ENCODE peak calls at places on chromosome 16, in nine cellular contexts. F is heart left ventricle, A is esophagus muscularis mucosa, Y is Peyer's patch, M is thyroid gland, J is HCT116, N is adrenal gland, P is stomach, C is A549. D is an unnamed sample.

GRCh38 chr16:3771513-3771912 is 54.2 kb upstream of the TRAP1 start:
- DNase-seq in F (no peak), A (no peak), Y (no peak), M (no peak), J (no peak), N (no peak), P (no peak), C (peak; percentile 36), D (no peak)

GRCh38 chr16:25896412-25896811 is 204.7 kb downstream of the HS3ST4 start:
- DNase-seq in F (no peak), A (no peak), Y (no peak), M (no peak), J (no peak), N (no peak), P (no peak), C (no peak), D (no peak)

GRCh38 chr16:13478991-13479390 is 441.0 kb upstream of the ERCC4 start:
- DNase-seq in F (no peak), A (no peak), Y (no peak), M (no peak), J (no peak), N (no peak), P (no peak), C (no peak), D (no peak)

GRCh38 chr16:46885960-46886763 is 2.0 kb downstream of the GPT2 start:
- DNase-seq in F (no peak), A (no peak), Y (no peak), M (no peak), J (no peak), N (no peak), P (peak; percentile 77), C (no peak), D (peak; percentile 17)

GRCh38 chr16:85954927-85955539 is 56.1 kb downstream of the IRF8 start:
- DNase-seq in F (no peak), A (no peak), Y (no peak), M (no peak), J (no peak), N (no peak), P (no peak), C (no peak), D (no peak)

GRCh38 chr16:19520861-19521331 is 1.0 kb downstream of the GDE1 start:
- DNase-seq in F (no peak), A (no peak), Y (no peak), M (no peak), J (no peak), N (no peak), P (peak; percentile 34), C (no peak), D (no peak)

GRCh38 chr16:26665166-26665939 is 401.4 kb upstream of the C16orf82 start:
- DNase-seq in F (no peak), A (peak; percentile 81), Y (no peak), M (no peak), J (no peak), N (no peak), P (no peak), C (no peak), D (no peak)

GRCh38 chr16:60729052-60729451 is 1307.2 kb downstream of the CDH8 start:
- DNase-seq in F (no peak), A (no peak), Y (no peak), M (no peak), J (no peak), N (no peak), P (no peak), C (no peak), D (no peak)

GRCh38 chr16:1559446-1559975 is 26.0 kb downstream of the TMEM204 start:
- DNase-seq in F (no peak), A (no peak), Y (peak; percentile 54), M (no peak), J (no peak), N (no peak), P (no peak), C (no peak), D (no peak)

GRCh38 chr16:89823087-89823823 is 5.0 kb upstream of the SPIRE2 start:
- DNase-seq in F (no peak), A (no peak), Y (no peak), M (no peak), J (no peak), N (no peak), P (no peak), C (no peak), D (no peak)

GRCh38 chr16:4783951-4784336 is 4.2 kb downstream of the SEPTIN12 start:
- DNase-seq in F (no peak), A (no peak), Y (no peak), M (no peak), J (no peak), N (no peak), P (no peak), C (no peak), D (no peak)

GRCh38 chr16:46743232-46743719 is 4.9 kb downstream of the MYLK3 start:
- DNase-seq in F (no peak), A (no peak), Y (peak; percentile 50), M (no peak), J (no peak), N (no peak), P (no peak), C (no peak), D (peak; percentile 28)

GRCh38 chr16:30418350-30419181 is 11.2 kb downstream of the ZNF771 start:
- DNase-seq in F (no peak), A (no peak), Y (no peak), M (no peak), J (no peak), N (no peak), P (no peak), C (no peak), D (no peak)

GRCh38 chr16:50499254-50499653 is 48.9 kb upstream of the NKD1 start:
- DNase-seq in F (no peak), A (no peak), Y (no peak), M (no peak), J (no peak), N (no peak), P (no peak), C (no peak), D (no peak)

GRCh38 chr16:47204736-47205499 is 61.2 kb upstream of the NETO2 start:
- DNase-seq in F (no peak), A (no peak), Y (no peak), M (no peak), J (no peak), N (no peak), P (no peak), C (no peak), D (no peak)

GRCh38 chr16:11182381-11182780 is 73.6 kb downstream of the SOCS1 start:
- DNase-seq in F (no peak), A (no peak), Y (no peak), M (no peak), J (no peak), N (no peak), P (no peak), C (no peak), D (no peak)

GRCh38 chr16:11181242-11181888 is 74.6 kb downstream of the SOCS1 start:
- DNase-seq in F (no peak), A (no peak), Y (no peak), M (peak; percentile 33), J (no peak), N (no peak), P (no peak), C (no peak), D (no peak)

GRCh38 chr16:11179569-11179968 is 76.4 kb downstream of the SOCS1 start:
- DNase-seq in F (no peak), A (no peak), Y (no peak), M (no peak), J (no peak), N (no peak), P (no peak), C (no peak), D (no peak)

GRCh38 chr16:11181889-11182279 is 74.1 kb downstream of the SOCS1 start:
- DNase-seq in F (no peak), A (no peak), Y (peak; percentile 39), M (peak; percentile 26), J (no peak), N (no peak), P (no peak), C (no peak), D (peak; percentile 14)

GRCh38 chr16:11180489-11180888 is 75.5 kb downstream of the SOCS1 start:
- DNase-seq in F (no peak), A (no peak), Y (no peak), M (no peak), J (no peak), N (no peak), P (no peak), C (no peak), D (no peak)
- H3K27ac ChIP-seq in F (no peak overlapping the region), A (no peak overlapping the region), Y (no peak overlapping the region), M (no peak overlapping the region), J (no peak overlapping the region), N (no peak overlapping the region), P (no peak overlapping the region), C (no peak overlapping the region), D (no peak overlapping the region)

DNA sequence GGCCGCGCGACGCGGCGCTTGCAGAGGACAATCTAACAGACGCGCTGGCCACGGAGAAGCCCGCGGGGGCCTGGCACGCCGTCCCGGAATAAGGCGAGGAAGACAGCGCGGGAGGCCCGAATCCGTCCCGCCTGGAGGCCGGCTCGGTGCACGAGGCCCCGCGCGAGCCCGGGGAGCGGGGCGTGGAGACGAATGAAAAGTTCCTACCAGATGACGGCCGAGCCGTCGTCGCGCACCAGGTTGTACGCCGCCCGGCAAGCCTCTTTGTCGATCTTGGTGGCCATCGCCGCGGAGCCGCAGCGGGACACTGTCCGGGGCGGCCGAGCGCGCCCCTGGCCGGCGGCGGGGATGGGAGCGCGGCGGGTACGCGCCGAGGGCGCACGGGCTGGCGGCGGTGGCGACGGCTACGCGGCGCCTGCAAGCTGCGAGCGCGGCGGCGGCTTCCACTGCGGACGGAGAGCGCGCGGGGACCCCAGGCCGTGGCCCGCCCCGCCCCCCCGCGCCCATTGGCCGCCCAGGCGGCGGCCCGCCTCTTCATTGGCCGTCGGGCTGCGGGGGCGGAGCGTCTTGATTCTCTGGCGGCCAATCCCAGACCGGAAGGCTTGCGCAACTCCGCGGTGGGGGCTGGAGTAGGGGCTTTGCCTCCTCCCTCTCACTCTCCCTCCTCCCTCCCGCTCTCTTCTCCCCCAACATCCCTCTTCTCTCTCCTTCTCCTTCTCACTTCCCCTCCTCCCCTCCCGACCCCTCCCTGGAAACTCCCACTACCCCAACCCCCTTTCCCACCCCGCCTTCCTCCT is at the start of gene COTL1:
- DNase-seq in F (peak; percentile 99), A (peak; percentile 98), Y (peak; percentile 98), M (peak; percentile 98), J (peak; percentile 96), N (peak; percentile 97), P (peak; percentile 98), C (peak; percentile 88), D (peak; percentile 98)
- TF ChIP-seq POLR2A in F (no peak), A (no peak), Y (peak; percentile 87), M (peak; percentile 97), J (peak; percentile 85), N (peak; percentile 78), P (no peak), C (peak; percentile 99), D (peak; percentile 91)

DNA sequence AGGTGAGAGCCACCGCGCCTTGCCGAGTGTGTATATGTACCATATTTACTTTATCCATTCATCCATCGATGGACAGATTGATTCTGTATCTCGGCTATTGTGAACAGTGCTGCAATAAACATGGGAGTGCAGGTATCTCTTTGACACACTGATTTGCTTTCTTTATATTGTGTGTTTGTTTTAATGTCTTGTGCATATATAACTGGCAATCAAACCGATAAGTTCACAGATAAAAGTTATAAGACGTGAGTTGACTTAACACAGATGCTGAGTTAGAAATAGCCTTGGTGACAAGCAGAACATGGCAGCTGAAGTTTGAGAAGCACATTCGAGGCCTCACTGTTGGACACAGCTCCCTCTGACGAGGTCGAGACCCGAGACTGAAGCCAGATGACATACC is 23.2 kb downstream of the TMEM186 start:
- DNase-seq in F (no peak), A (no peak), Y (no peak), M (no peak), J (no peak), N (no peak), P (no peak), C (no peak), D (no peak)
- H3K27ac ChIP-seq in F (no peak overlapping the region), A (no peak overlapping the region), Y (no peak overlapping the region), M (no peak overlapping the region), J (no peak overlapping the region), N (no peak overlapping the region), P (no peak overlapping the region), C (no peak overlapping the region), D (no peak overlapping the region)

GRCh38 chr16:76913046-76913445 is 277.9 kb upstream of the MON1B start:
- DNase-seq in F (no peak), A (no peak), Y (no peak), M (no peak), J (no peak), N (no peak), P (no peak), C (no peak), D (no peak)
- TF ChIP-seq POLR2A in F (no peak), A (no peak), Y (no peak), M (no peak), J (no peak), N (no peak), P (no peak), C (no peak), D (no peak)

D was measured in tibial nerve.